ENCODE peak calls at places on chromosome 17, in four cellular contexts. One of them, this sample, is unnamed.

GRCh38 chr17:2138768-2139167 is 83.9 kb downstream of the HIC1 start:
- DNase-seq in WTC11: no peak
- DNase-seq in SK-N-SH: peak
- DNase-seq in K562: no peak
- DNase-seq in this sample: no peak

GRCh38 chr17:50557265-50558029 is 3.1 kb upstream of the CACNA1G start:
- DNase-seq in WTC11: no peak
- DNase-seq in K562: no peak
- DNase-seq in SK-N-SH: no peak
- DNase-seq in this sample: no peak

GRCh38 chr17:55521193-55521592 is 9.9 kb upstream of the SMIM36 start:
- DNase-seq in WTC11: no peak
- DNase-seq in SK-N-SH: no peak
- DNase-seq in K562: no peak
- DNase-seq in this sample: no peak

GRCh38 chr17:18859256-18859655 is 1.3 kb downstream of the PRPSAP2 start:
- DNase-seq in K562: no peak
- DNase-seq in SK-N-SH: peak
- DNase-seq in WTC11: no peak
- DNase-seq in this sample: no peak

GRCh38 chr17:81329927-81330883 is 35.1 kb upstream of the SLC38A10 start:
- DNase-seq in SK-N-SH: no peak
- DNase-seq in WTC11: no peak
- DNase-seq in K562: no peak
- DNase-seq in this sample: no peak

GRCh38 chr17:67800495-67800928 is 24.8 kb upstream of the BPTF start:
- DNase-seq in WTC11: peak
- DNase-seq in K562: peak
- DNase-seq in SK-N-SH: peak
- DNase-seq in this sample: peak

GRCh38 chr17:36742267-36743000 is 141.1 kb downstream of the MRM1 start:
- DNase-seq in WTC11: peak
- DNase-seq in SK-N-SH: no peak
- DNase-seq in K562: no peak
- DNase-seq in this sample: peak

GRCh38 chr17:8480011-8480976 is 44.6 kb downstream of the NDEL1 start:
- DNase-seq in WTC11: no peak
- DNase-seq in K562: no peak
- DNase-seq in SK-N-SH: no peak
- DNase-seq in this sample: no peak

GRCh38 chr17:79612468-79613194 is 1.8 kb upstream of the RBFOX3 start:
- DNase-seq in K562: peak
- DNase-seq in WTC11: peak
- DNase-seq in SK-N-SH: peak
- DNase-seq in this sample: peak
- TF ChIP-seq TEAD4 in K562: no peak
- TF ChIP-seq TEAD4 in WTC11: no peak
- TF ChIP-seq TEAD4 in SK-N-SH: no peak
- TF ChIP-seq TEAD4 in this sample: peak

GRCh38 chr17:79994602-79995001 is 41.1 kb downstream of the TBC1D16 start:
- DNase-seq in SK-N-SH: no peak
- DNase-seq in K562: no peak
- DNase-seq in WTC11: no peak
- DNase-seq in this sample: no peak

GRCh38 chr17:80000136-80000535 is 35.5 kb downstream of the TBC1D16 start:
- DNase-seq in WTC11: no peak
- DNase-seq in K562: no peak
- DNase-seq in SK-N-SH: no peak
- DNase-seq in this sample: no peak

GRCh38 chr17:79996291-79996690 is 39.4 kb downstream of the TBC1D16 start:
- DNase-seq in WTC11: no peak
- DNase-seq in SK-N-SH: no peak
- DNase-seq in K562: no peak
- DNase-seq in this sample: no peak

GRCh38 chr17:79995691-79996090 is 40.0 kb downstream of the TBC1D16 start:
- DNase-seq in WTC11: no peak
- DNase-seq in SK-N-SH: no peak
- DNase-seq in K562: no peak
- DNase-seq in this sample: no peak

DNA sequence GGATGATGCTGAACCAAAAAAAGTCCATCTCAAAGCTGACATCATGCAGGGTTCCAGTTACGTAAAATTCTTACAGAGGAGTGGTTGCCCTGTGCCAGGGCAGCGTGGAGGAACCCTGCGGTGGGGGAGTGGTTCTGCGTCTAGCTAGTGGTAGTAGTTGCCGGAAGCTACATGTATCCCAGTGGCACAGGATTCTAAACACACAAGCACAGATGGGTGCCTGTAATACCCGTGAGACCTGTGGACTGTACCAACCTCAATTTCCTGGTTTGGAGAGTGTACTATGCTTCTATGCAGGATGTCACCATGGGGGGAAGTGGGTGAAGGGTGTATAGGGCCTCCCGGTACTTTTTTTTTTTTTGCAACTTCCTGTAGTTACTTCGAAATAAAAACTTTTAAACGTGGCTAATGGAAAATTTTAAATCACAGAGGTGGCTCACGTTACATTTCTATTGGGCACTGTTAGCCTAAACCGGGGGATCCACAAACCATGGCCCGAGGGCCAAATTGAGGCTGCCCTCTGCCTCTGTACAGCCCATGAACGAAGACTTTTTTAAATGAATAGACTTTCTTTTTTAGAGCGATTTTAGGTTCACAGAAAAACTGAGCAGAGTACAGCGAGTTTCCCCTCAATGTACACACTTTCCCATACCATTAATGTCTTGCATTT is 38.5 kb downstream of the TBC1D16 start:
- DNase-seq in WTC11: no peak
- DNase-seq in SK-N-SH: no peak
- DNase-seq in K562: no peak
- DNase-seq in this sample: no peak
- TF ChIP-seq TEAD4 in WTC11: no peak
- TF ChIP-seq TEAD4 in SK-N-SH: no peak
- TF ChIP-seq TEAD4 in K562: no peak
- TF ChIP-seq TEAD4 in this sample: no peak

DNA sequence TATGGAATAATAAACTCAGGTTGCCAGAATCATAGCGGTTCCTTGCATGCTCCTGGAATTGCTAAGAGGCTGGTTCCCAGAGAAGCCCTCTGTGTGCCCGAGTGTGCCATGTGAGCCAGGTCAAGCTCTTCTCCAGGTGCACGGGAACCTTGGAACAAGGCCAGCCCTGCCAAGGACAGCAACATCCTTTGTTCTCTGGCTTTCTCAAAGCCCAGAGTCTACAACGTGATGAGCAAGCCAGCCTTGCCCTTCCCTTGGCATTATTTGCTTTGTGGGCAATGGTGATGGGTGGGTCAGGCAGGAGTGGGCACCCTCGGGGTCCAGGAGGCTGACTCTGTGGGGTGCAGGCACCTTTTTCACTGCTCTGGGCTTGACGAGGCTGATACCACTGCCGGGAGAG is 14.2 kb upstream of the SEC14L1 start:
- DNase-seq in WTC11: no peak
- DNase-seq in SK-N-SH: no peak
- DNase-seq in K562: no peak
- DNase-seq in this sample: no peak
- TF ChIP-seq TEAD4 in WTC11: no peak
- TF ChIP-seq TEAD4 in SK-N-SH: no peak
- TF ChIP-seq TEAD4 in K562: no peak
- TF ChIP-seq TEAD4 in this sample: no peak

GRCh38 chr17:73283841-73284282 is 22.2 kb upstream of the CPSF4L start:
- DNase-seq in K562: no peak
- DNase-seq in WTC11: peak
- DNase-seq in SK-N-SH: peak
- DNase-seq in this sample: peak
- TF ChIP-seq TEAD4 in K562: no peak
- TF ChIP-seq TEAD4 in WTC11: no peak
- TF ChIP-seq TEAD4 in SK-N-SH: no peak
- TF ChIP-seq TEAD4 in this sample: no peak